ENCODE peak calls at places on chromosomes 4 and X, in nine cellular contexts. L, W, E, X, C, R, V, T and P are unnamed samples.

GRCh38 chr4:10334506-10335028 is 122.7 kb downstream of the ZNF518B start:
- DNase-seq in L (no peak), W (no peak), E (no peak), X (no peak), C (no peak), R (no peak), V (no peak), T (no peak), P (no peak)

GRCh38 chr4:5955201-5955821 is 62.4 kb upstream of the CRMP1 start:
- DNase-seq in L (no peak), W (no peak), E (no peak), X (peak; percentile 33), C (no peak), R (no peak), V (peak; percentile 61), T (no peak), P (no peak)

GRCh38 chr4:76850010-76850441 is 47.9 kb downstream of the SOWAHB start:
- DNase-seq in L (peak; percentile 81), W (no peak), E (no peak), X (no peak), C (no peak), R (no peak), V (no peak), T (peak; percentile 79), P (no peak)

GRCh38 chr4:122973465-122973864 is 51.1 kb upstream of the NUDT6 start:
- DNase-seq in L (no peak), W (no peak), E (no peak), X (no peak), C (no peak), R (no peak), V (no peak), T (no peak), P (no peak)

GRCh38 chrX:6225307-6226052 is 3.2 kb downstream of the NLGN4X start:
- DNase-seq in L (no peak), W (no peak), E (no peak), X (no peak), C (no peak), R (no peak), V (no peak), T (no peak), P (no peak)

GRCh38 chrX:136619889-136620505 is 28.0 kb upstream of the CD40LG start:
- DNase-seq in L (no peak), W (no peak), E (no peak), X (no peak), C (no peak), R (no peak), V (no peak), T (no peak), P (no peak)

GRCh38 chr4:83569967-83570366 is 34.1 kb downstream of the GPAT3 start:
- DNase-seq in L (peak; percentile 52), W (no peak), E (no peak), X (no peak), C (no peak), R (no peak), V (no peak), T (no peak), P (no peak)

GRCh38 chr4:139660518-139661149 is 5.0 kb upstream of the MGST2 start:
- DNase-seq in L (no peak), W (no peak), E (no peak), X (no peak), C (no peak), R (no peak), V (no peak), T (no peak), P (peak; percentile 69)

GRCh38 chrX:38175140-38175539 is 45.5 kb downstream of the SRPX start:
- DNase-seq in L (peak; percentile 41), W (peak; percentile 45), E (no peak), X (no peak), C (no peak), R (no peak), V (peak; percentile 67), T (no peak), P (peak; percentile 29)

GRCh38 chrX:41667631-41668030 is 21.1 kb upstream of the GPR34 start:
- DNase-seq in L (no peak), W (no peak), E (no peak), X (no peak), C (no peak), R (no peak), V (no peak), T (no peak), P (no peak)

DNA sequence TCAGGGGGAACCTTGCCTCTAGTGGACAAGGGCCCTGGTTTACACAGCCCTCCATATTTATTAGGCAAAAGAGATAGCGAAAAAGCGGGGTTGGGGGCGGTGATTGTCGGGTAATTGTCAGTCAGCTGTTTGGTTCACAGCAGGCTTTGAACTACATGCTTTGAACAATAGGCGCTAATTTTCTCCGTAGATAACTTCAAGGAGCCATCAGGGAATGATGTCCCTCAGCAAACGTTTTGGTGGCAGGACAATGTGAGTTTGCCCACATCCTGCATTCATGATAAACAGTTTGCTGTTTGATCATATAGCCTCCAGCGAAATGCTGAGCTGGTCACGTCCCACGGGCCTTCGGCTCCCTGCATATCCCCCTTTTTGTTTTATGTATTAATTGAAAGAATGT is 65.2 kb downstream of the KANTR start:
- DNase-seq in L (no peak), W (no peak), E (no peak), X (no peak), C (no peak), R (no peak), V (no peak), T (no peak), P (no peak)
- H3K27ac ChIP-seq in L (no peak overlapping the region), W (no peak overlapping the region), E (no peak overlapping the region), X (no peak overlapping the region), C (no peak overlapping the region), R (no peak overlapping the region), V (no peak overlapping the region), T (no peak overlapping the region), P (no peak overlapping the region)

GRCh38 chr4:25991296-25991695 is 77.3 kb downstream of the SMIM20 start:
- DNase-seq in L (no peak), W (no peak), E (no peak), X (no peak), C (no peak), R (no peak), V (no peak), T (no peak), P (no peak)

DNA sequence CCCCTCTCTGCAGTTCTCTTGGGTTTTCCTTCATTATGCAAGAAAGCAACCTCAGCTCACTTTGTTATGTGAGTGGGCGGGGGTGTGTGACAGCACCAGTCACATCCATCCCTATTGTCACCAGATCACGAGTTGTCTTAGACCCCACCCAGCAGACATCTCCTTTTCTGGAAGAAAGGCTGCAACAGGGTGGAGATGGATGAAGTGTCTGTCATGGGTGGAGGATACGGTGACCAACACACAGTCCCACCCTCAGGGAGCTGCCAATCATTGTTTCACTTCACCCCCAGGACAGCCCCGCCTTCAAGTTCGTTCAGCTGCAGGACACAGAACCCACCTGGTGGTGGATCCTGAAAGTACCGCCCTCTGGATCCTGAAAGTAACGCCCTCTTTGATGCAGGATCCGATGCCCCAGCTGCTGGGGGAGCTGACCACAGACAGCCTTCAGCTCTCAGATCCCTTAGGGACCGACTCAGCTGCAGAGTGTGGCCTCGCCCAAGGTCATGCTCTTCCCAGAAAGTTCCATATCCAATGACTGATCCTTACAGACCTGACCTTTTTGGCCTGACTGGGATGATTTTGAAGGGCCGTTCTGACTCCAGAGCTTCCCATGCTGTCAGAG is 79.7 kb downstream of the SMIM20 start:
- DNase-seq in L (peak; percentile 17), W (no peak), E (peak; percentile 29), X (peak; percentile 67), C (no peak), R (no peak), V (peak; percentile 99), T (no peak), P (no peak)
- TF ChIP-seq CTCF in L (no peak), W (no peak), E (peak; percentile 48), X (no peak), C (no peak), R (no peak), V (peak; percentile 79), T (peak; percentile 37), P (no peak)

DNA sequence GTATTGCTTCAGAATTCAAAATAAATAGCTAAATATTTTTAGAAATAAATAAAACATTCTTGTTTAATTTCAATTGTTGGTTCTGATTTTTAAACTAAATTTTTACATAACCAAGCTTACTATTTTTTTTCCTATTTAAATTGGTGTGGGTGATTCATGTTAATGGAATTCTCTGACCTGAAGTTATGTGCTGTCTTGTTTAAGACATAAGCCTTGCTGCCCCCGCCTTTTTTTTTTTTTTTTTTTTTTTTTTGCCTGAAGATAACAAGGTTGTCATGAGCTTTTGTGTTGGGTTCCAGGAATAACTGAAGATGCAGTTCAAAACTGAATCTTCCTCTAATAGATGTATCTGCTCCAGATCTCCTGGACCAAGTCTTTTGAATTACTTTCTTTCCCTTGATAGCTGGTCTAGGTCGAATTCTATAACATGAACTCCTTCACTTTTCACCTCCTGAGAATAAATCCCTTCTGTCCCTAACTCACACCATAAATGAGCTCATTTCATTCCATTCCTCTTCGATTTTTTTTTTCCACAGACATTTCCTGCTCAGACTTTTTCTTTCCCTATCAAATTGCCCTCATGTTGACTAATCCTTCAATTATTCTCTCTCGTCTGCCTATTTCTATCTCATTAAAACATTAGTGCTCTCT is 261.5 kb upstream of the FTHL17 start:
- DNase-seq in L (peak; percentile 36), W (no peak), E (no peak), X (no peak), C (no peak), R (no peak), V (no peak), T (no peak), P (no peak)
- H3K27ac ChIP-seq in L (peak overlapping the region; percentile 74), W (no peak overlapping the region), E (peak overlapping the region; percentile 40), X (no peak overlapping the region), C (no peak overlapping the region), R (no peak overlapping the region), V (no peak overlapping the region), T (no peak overlapping the region), P (no peak overlapping the region)

GRCh38 chr4:140993350-140993749 is 139.9 kb downstream of the RNF150 start:
- DNase-seq in L (no peak), W (peak; percentile 19), E (no peak), X (no peak), C (no peak), R (no peak), V (no peak), T (no peak), P (no peak)

GRCh38 chr4:140995058-140995457 is 138.2 kb downstream of the RNF150 start:
- DNase-seq in L (no peak), W (peak; percentile 23), E (peak; percentile 26), X (no peak), C (no peak), R (no peak), V (no peak), T (no peak), P (no peak)

GRCh38 chr4:140993969-140994459 is 139.3 kb downstream of the RNF150 start:
- DNase-seq in L (no peak), W (no peak), E (no peak), X (no peak), C (no peak), R (no peak), V (no peak), T (no peak), P (no peak)

GRCh38 chr4:141002323-141002805 is 130.9 kb downstream of the RNF150 start:
- DNase-seq in L (no peak), W (no peak), E (no peak), X (no peak), C (no peak), R (no peak), V (no peak), T (peak; percentile 43), P (no peak)

DNA sequence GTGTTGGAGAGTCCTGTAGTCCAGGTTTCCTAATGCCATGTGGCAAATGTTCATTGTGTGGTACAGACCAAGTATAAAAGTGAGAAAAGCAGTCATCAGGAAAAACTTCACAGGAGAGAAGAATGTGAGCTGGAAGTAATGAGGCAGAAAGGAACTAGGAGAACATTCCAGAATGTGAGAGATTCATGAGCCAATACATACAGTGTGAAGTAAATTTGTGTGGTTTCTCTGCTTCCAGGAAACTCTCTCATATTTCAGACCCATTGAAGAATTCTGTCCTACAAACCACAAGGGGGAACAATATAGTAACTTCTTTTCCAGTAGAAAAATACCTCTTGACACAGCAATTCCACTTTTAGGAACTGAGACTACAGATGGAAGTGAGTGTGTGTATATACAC is 136.5 kb downstream of the RNF150 start:
- DNase-seq in L (no peak), W (no peak), E (no peak), X (no peak), C (no peak), R (no peak), V (no peak), T (peak; percentile 18), P (no peak)
- TF ChIP-seq CTCF in L (no peak), W (no peak), E (no peak), X (no peak), C (no peak), R (no peak), V (no peak), T (peak; percentile 53), P (no peak)